ENCODE peak calls at places on chromosomes 5 and 9, in eight cellular contexts. S is PC-3, G is transverse colon, E is heart right ventricle, L is gastrocnemius medialis, N is endodermal cell, B is heart left ventricle, D is psoas muscle. X is an unnamed sample. For H3K27me3 and H3K36me3, the result is how much of the 10 kb centered on the place peaks cover.

GRCh38 chr5:38468202-38468656 is 88.2 kb downstream of the LIFR start:
- DNase-seq in D (peak), L (peak), G (no peak), E (no peak), N (no peak), S (peak), B (peak), X (peak)

GRCh38 chr5:56070795-56071539 is 76.2 kb upstream of the IL6ST start:
- DNase-seq in L (no peak), S (no peak), N (no peak), B (no peak), D (no peak), G (no peak), E (no peak), X (no peak)

GRCh38 chr5:130066644-130067043 is 162.4 kb downstream of the CHSY3 start:
- DNase-seq in B (peak), L (no peak), E (no peak), D (peak), S (no peak), G (no peak), N (no peak), X (no peak)

GRCh38 chr5:37900692-37901091 is 60.9 kb upstream of the GDNF start:
- DNase-seq in B (peak), D (peak), S (peak), N (peak), L (peak), E (peak), G (peak), X (peak)

GRCh38 chr5:1343315-1343751 is 1.6 kb downstream of the CLPTM1L start:
- DNase-seq in E (no peak), N (no peak), B (no peak), S (no peak), G (no peak), D (no peak), L (no peak), X (no peak)

GRCh38 chr5:135691116-135691515 is 112.3 kb upstream of the CXCL14 start:
- DNase-seq in B (no peak), D (no peak), S (no peak), N (peak), G (no peak), L (no peak), E (no peak), X (no peak)

GRCh38 chr9:16871358-16872151 is 1.1 kb upstream of the BNC2 start:
- DNase-seq in L (peak), N (peak), S (peak), D (peak), E (peak), B (peak), G (peak), X (peak)

GRCh38 chr5:1882337-1883119 is at the start of gene IRX4:
- DNase-seq in G (no peak), N (peak), B (peak), S (peak), D (no peak), L (no peak), E (no peak), X (no peak)

GRCh38 chr5:68239485-68239884 is 23.9 kb downstream of the PIK3R1 start:
- DNase-seq in L (peak), E (peak), B (peak), N (no peak), G (peak), S (no peak), D (peak), X (peak)

GRCh38 chr9:18261143-18261542 is 212.8 kb upstream of the ADAMTSL1 start:
- DNase-seq in B (no peak), S (no peak), E (no peak), N (no peak), L (no peak), D (no peak), G (no peak), X (no peak)

GRCh38 chr9:72931437-72931836 is 21.4 kb downstream of the ALDH1A1 start:
- DNase-seq in S (no peak), E (no peak), N (no peak), G (no peak), B (no peak), D (no peak), L (no peak), X (no peak)

GRCh38 chr9:89483592-89484474 is 14.1 kb downstream of the SEMA4D start:
- DNase-seq in S (no peak), L (peak), E (peak), D (no peak), G (peak), N (no peak), B (no peak), X (no peak)

GRCh38 chr5:5881294-5881693 is 458.8 kb downstream of the ICE1 start:
- DNase-seq in G (no peak), D (no peak), N (peak), S (peak), L (no peak), E (no peak), B (no peak), X (no peak)

GRCh38 chr9:13857521-13857920 is 456.4 kb downstream of the NFIB start:
- DNase-seq in D (no peak), G (no peak), L (no peak), S (peak), E (no peak), B (no peak), N (no peak), X (no peak)

GRCh38 chr9:37944671-37945481 is 40.9 kb upstream of the SLC25A51 start:
- DNase-seq in N (peak), G (no peak), B (no peak), S (peak), L (no peak), E (no peak), D (no peak), X (no peak)

GRCh38 chr9:93659837-93660177 is 83.4 kb downstream of the PHF2 start:
- DNase-seq in D (peak), E (peak), S (no peak), N (no peak), B (peak), G (no peak), L (no peak), X (no peak)

DNA sequence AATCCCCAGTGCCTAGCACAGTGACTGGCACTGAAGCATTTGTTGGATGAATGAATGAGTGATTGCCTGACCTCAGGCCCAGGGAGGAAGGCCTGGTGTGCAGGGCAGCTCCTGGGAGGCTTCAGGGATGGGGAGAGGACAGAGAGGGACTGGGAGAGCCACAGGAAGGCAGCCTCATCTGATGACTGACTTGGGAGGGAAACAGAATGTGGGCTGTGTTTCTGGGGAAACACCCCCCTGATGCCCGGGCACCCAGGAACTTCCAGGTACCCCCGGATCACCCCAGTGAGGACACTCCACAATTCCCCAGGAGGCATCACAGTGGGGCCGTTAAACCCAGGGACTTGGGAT is 133.6 kb downstream of the C9orf50 start:
- DNase-seq in L (no peak), N (no peak), S (no peak), D (no peak), B (no peak), G (no peak), E (no peak), X (no peak)
- H3K27me3 ChIP-seq in L (under half), N (under half), S (under half), D (under half), B (under half), G (under half), E (under half), X (under half)

GRCh38 chr5:12113062-12113461 is 208.8 kb upstream of the CTNND2 start:
- DNase-seq in G (no peak), N (no peak), D (no peak), E (no peak), S (no peak), B (no peak), L (no peak), X (no peak)
- TF ChIP-seq CTCF in G (no peak), N (no peak), D (no peak), E (no peak), S (no peak), B (no peak), L (no peak), X (no peak)

GRCh38 chr9:132538071-132538470 is 44.3 kb upstream of the BARHL1 start:
- DNase-seq in L (no peak), D (no peak), G (peak), B (no peak), E (no peak), N (no peak), S (no peak), X (no peak)
- H3K36me3 ChIP-seq in L (under half), D (under half), G (under half), B (under half), E (under half), N (under half), S (under half), X (under half)

DNA sequence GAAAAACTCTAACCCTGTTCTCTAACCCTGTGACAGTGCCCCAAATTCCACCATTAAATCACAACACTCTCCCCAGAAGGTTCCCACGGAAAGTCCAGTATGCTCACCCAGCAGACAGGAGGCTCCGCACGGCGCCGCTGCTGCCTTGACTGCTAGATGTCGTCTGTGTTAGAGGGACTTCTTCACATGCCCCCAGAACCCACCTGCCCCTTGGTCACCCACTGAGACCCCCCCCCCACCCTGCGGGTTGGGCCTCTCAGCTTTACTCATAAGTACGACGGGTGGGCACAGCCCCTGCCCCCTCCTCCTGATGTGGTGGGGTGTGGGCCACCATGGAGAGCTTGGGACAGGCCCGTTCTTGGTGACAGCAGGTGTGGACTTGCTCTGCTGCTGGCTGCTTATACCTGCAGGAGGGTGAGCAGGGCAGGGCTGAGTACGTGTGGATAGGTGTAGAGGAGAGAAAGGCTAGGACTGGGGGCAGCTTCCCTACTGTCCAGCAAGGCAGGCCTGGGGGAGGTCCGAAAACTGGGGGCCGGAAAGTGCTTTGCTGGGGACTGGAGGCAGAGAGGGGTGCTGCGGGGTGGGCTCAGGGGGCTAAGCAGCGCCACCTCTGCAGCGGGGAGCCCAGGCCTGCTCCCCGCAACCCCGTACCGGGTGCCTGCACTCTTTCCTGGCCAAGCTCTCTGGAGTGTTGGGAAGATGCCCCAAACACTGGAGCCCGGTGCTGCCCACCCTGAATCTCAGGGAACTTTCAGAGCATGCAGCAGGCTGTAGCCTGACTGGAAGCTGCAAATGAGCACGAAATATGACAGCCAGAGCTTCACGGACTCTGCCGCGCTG is 57.4 kb upstream of the OLFM1 start:
- DNase-seq in G (no peak), N (no peak), E (no peak), L (no peak), D (no peak), B (no peak), S (no peak), X (no peak)
- H3K27me3 ChIP-seq in G (under half), N (under half), E (under half), L (under half), D (under half), B (under half), S (under half), X (under half)

DNA sequence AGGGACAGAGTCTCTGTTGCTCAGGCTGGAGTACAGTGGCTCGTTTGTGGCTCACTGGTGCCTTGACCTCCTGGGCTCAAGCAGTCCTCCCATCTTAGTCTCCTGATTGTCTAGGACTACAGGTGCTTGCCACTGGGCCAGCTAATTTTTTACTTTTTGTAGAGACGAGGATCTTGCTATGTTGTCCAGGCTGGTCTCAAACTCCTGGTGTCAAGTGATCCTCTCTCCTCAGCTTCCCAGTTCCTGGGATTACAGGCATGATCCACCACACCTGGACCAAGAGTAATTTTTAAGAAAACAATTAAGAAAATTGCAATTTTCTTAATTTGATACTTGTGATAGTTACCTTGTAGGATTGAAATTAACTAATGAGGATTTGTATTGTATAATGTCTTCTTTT is 73.9 kb downstream of the GPBP1 start:
- DNase-seq in L (no peak), G (no peak), B (no peak), E (no peak), D (no peak), S (no peak), N (no peak), X (no peak)
- TF ChIP-seq CTCF in L (no peak), G (no peak), B (no peak), E (no peak), D (no peak), S (no peak), N (no peak), X (no peak)

GRCh38 chr5:142036918-142037317 is 24.1 kb upstream of the GNPDA1 start:
- DNase-seq in S (no peak), E (no peak), L (no peak), N (no peak), G (no peak), B (no peak), D (no peak), X (no peak)
- H3K36me3 ChIP-seq in S (under half), E (under half), L (under half), N (under half), G (under half), B (under half), D (under half), X (under half)

GRCh38 chr5:23412515-23412914 is 94.9 kb upstream of the PRDM9 start:
- DNase-seq in L (no peak), G (no peak), N (no peak), S (no peak), B (no peak), D (no peak), E (no peak), X (no peak)
- H3K27me3 ChIP-seq in L (under half), G (under half), N (under half), S (under half), B (under half), D (under half), E (under half), X (under half)